ENCODE peak calls at places on chromosomes 6 and 20, in four cellular contexts. S is spleen, C is HCT116, P is A549. Z is an unnamed sample.
A peak's percentile ranks its signal among the peaks of the same experiment; 100 is the strongest.

GRCh38 chr6:105667061-105667460 is 264.2 kb upstream of the PREP start:
- DNase-seq in S (no peak), C (no peak), P (no peak), Z (no peak)

GRCh38 chr6:40845588-40845987 is 193.4 kb downstream of the UNC5CL start:
- DNase-seq in S (no peak), C (peak; percentile 31), P (peak; percentile 52), Z (peak; percentile 28)

GRCh38 chr6:43391448-43392031 is 22.1 kb upstream of the ZNF318 start:
- DNase-seq in S (no peak), C (no peak), P (no peak), Z (no peak)

GRCh38 chr6:161748535-161749386 is 474.9 kb upstream of the AGPAT4 start:
- DNase-seq in S (no peak), C (peak; percentile 33), P (peak; percentile 20), Z (peak; percentile 9)

GRCh38 chr20:1993986-1994385 is at the start of gene PDYN:
- DNase-seq in S (no peak), C (no peak), P (no peak), Z (no peak)

GRCh38 chr6:134577998-134578397 is 260.1 kb upstream of the SGK1 start:
- DNase-seq in S (no peak), C (peak; percentile 1), P (peak; percentile 32), Z (no peak)

GRCh38 chr6:156585859-156586258 is 191.3 kb upstream of the ARID1B start:
- DNase-seq in S (no peak), C (no peak), P (no peak), Z (no peak)

GRCh38 chr6:11618533-11618932 is 81.0 kb downstream of the TMEM170B start:
- DNase-seq in S (no peak), C (peak; percentile 22), P (peak; percentile 46), Z (no peak)

GRCh38 chr6:63245420-63245819 is 34.2 kb downstream of the FKBP1C start:
- DNase-seq in S (no peak), C (no peak), P (no peak), Z (no peak)

GRCh38 chr20:16147916-16148315 is 425.3 kb downstream of the KIF16B start:
- DNase-seq in S (no peak), C (no peak), P (no peak), Z (no peak)

GRCh38 chr6:134026597-134026996 is 25.8 kb downstream of the SLC2A12 start:
- DNase-seq in S (no peak), C (no peak), P (no peak), Z (no peak)

GRCh38 chr6:156883497-156884252 is 106.5 kb downstream of the ARID1B start:
- DNase-seq in S (no peak), C (no peak), P (no peak), Z (no peak)

GRCh38 chr20:38145094-38146075 is 19.7 kb downstream of the TGM2 start:
- DNase-seq in S (no peak), C (no peak), P (peak; percentile 62), Z (no peak)

GRCh38 chr20:35404614-35405259 is 7.0 kb downstream of the UQCC1 start:
- DNase-seq in S (no peak), C (no peak), P (no peak), Z (no peak)

GRCh38 chr6:30007132-30007764 is 53.8 kb upstream of the POLR1H start:
- DNase-seq in S (peak; percentile 81), C (no peak), P (no peak), Z (no peak)

GRCh38 chr6:39553029-39553428 is 172.2 kb downstream of the KIF6 start:
- DNase-seq in S (no peak), C (no peak), P (no peak), Z (no peak)

GRCh38 chr6:167409078-167409477 is 84.2 kb downstream of the TTLL2 start:
- DNase-seq in S (no peak), C (no peak), P (no peak), Z (no peak)

GRCh38 chr6:11929451-11929850 is 82.7 kb upstream of the HIVEP1 start:
- DNase-seq in S (no peak), C (no peak), P (no peak), Z (no peak)

GRCh38 chr6:17585766-17586502 is 14.2 kb upstream of the FAM8A1 start:
- DNase-seq in S (no peak), C (peak; percentile 88), P (peak; percentile 72), Z (no peak)

GRCh38 chr6:89928604-89929003 is 34.3 kb downstream of the GJA10 start:
- DNase-seq in S (no peak), C (no peak), P (no peak), Z (no peak)

GRCh38 chr6:11241793-11242201 is 9.3 kb upstream of the NEDD9 start:
- DNase-seq in S (peak; percentile 75), C (no peak), P (no peak), Z (no peak)

GRCh38 chr6:138590796-138591709 is 91.8 kb upstream of the NHSL1 start:
- DNase-seq in S (no peak), C (peak; percentile 64), P (peak; percentile 62), Z (peak; percentile 22)

GRCh38 chr6:35980991-35981645 is 43.3 kb downstream of the SLC26A8 start:
- DNase-seq in S (no peak), C (no peak), P (no peak), Z (no peak)

GRCh38 chr6:160523223-160523622 is 140.9 kb downstream of the LPA start:
- DNase-seq in S (no peak), C (no peak), P (no peak), Z (no peak)

GRCh38 chr6:139871165-139871710 is 496.8 kb upstream of the CITED2 start:
- DNase-seq in S (no peak), C (no peak), P (no peak), Z (no peak)

DNA sequence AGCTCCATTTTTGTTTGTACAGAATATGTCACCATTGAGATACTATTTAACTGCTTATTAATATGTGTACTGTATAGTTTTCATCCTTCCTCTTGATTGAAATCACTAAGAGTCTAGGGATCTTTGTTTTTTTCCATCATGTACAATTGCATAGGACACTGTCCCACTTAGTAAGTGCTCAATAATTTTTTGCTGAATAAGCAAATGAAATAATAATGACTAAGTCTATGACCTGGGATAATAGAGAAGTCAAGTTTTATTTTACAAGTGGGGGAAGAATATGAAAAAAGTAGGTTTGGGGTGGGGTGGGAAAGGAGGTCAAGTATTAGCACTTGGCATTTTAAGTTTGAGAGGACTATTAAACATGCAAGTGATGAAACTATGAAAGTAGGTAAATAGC is 4.5 kb upstream of the EYS start:
- DNase-seq in S (no peak), C (no peak), P (no peak), Z (no peak)
- TF ChIP-seq POLR2A in S (no peak), C (no peak), P (no peak), Z (no peak)

GRCh38 chr6:70398783-70399730 is 14.3 kb upstream of the FAM135A start:
- DNase-seq in S (no peak), C (peak; percentile 97), P (peak; percentile 92), Z (peak; percentile 23)
- TF ChIP-seq POLR2A in S (no peak), C (no peak), P (no peak), Z (no peak)

GRCh38 chr6:131946404-131946991 is 4.7 kb downstream of the CCN2 start:
- DNase-seq in S (no peak), C (no peak), P (peak; percentile 68), Z (no peak)

GRCh38 chr6:131946992-131947955 is 3.9 kb downstream of the CCN2 start:
- DNase-seq in S (no peak), C (no peak), P (peak; percentile 52), Z (no peak)

GRCh38 chr6:131948692-131949614 is 2.2 kb downstream of the CCN2 start:
- DNase-seq in S (no peak), C (no peak), P (no peak), Z (no peak)

GRCh38 chr6:131949615-131949908 is 1.6 kb downstream of the CCN2 start:
- DNase-seq in S (no peak), C (no peak), P (no peak), Z (no peak)

GRCh38 chr6:131948221-131948661 is 2.9 kb downstream of the CCN2 start:
- DNase-seq in S (no peak), C (no peak), P (no peak), Z (no peak)
- TF ChIP-seq POLR2A in S (no peak), C (no peak), P (no peak), Z (no peak)

GRCh38 chr20:49280463-49281058 is 2.7 kb upstream of the ZNFX1 start:
- DNase-seq in S (no peak), C (no peak), P (no peak), Z (no peak)
- TF ChIP-seq POLR2A in S (no peak), C (no peak), P (no peak), Z (no peak)

DNA sequence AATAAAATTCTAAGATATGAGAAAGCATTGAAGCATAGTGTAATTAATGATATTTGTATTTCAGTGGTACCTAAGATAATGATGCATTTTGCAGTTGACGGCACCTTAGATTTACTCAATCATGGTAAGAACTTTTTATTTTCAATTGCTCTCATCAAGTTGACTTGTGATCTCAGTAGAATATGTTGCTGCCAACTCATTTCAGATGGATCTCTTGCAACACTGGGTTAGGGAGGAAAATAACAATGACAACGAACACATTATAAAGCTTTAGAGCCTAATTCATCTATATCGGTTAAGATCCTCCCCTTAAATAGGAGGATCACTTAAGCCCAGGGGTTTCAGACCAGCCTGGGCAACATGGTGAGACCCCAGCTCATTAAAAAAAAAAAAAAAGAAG is 18.1 kb upstream of the TBC1D22B start:
- DNase-seq in S (no peak), C (no peak), P (no peak), Z (no peak)
- TF ChIP-seq POLR2A in S (no peak), C (no peak), P (no peak), Z (no peak)

GRCh38 chr6:657743-658142 is 843 bp upstream of the HUS1B start:
- DNase-seq in S (no peak), C (no peak), P (no peak), Z (no peak)
- TF ChIP-seq POLR2A in S (no peak), C (no peak), P (no peak), Z (no peak)

DNA sequence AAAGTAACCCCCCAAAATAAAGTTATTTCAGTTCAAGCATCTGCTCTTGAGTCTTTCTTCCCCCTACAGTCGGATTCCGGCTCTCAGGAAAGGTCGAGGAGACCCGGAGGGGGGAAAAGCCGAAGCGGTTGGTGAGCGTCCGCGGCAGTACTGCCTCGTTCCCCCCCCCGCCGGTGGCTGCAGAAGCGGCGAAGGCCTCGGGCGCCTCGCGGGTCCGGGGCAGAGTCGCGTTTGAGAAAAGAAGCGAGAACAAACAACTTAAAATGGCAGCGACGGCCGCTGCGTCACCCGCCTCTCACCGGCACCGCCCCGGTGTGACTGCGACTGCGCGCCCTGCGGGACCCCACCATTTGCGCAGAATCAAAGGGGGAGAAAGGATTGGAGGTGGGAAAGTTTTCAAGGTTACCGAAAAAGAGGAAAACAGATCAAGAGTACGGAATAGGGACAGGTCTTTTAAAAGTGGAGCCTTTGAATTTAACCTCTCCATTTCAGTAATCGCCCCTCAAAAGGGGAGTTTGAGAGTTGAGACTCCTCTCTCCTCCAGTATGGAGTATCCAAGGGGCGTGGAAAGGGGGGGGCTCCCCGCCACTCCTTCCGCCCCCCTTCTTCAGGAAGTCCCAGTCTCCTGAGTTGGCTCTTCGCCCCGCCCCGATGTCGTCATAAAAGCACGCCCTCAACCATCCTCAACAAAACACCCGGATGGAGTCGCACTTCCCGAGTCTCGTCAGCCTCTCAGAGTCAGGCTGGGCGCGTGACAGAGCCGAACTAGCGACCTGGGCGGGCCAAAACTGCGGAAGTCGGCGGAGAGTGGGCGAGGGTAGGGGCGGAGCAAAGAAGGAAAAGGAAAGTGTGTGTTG is 1.9 kb upstream of the C6orf62 start:
- DNase-seq in S (peak; percentile 100), C (peak; percentile 99), P (peak; percentile 99), Z (peak; percentile 89)
- TF ChIP-seq POLR2A in S (peak; percentile 96), C (peak; percentile 79), P (peak; percentile 91), Z (peak; percentile 96)